ENCODE peak calls at places on chromosomes 13 and 19, in five cellular contexts. One of them, this sample, is unnamed.
A peak's percentile ranks its signal among the peaks of the same experiment; 100 is the strongest.

GRCh38 chr13:102710261-102710679 is 15.4 kb upstream of the METTL21C start:
- DNase-seq in fibroblast of the aortic adventitia: peak; percentile 53
- DNase-seq in OCI-LY7: no peak
- DNase-seq in GM23338: no peak
- DNase-seq in mucosa of descending colon: no peak
- DNase-seq in this sample: no peak

GRCh38 chr19:1780272-1780957 is 27.1 kb downstream of the ONECUT3 start:
- DNase-seq in fibroblast of the aortic adventitia: no peak
- DNase-seq in OCI-LY7: peak; percentile 24
- DNase-seq in GM23338: no peak
- DNase-seq in mucosa of descending colon: no peak
- DNase-seq in this sample: peak; percentile 29

GRCh38 chr13:80441968-80442367 is 101.0 kb upstream of the SPRY2 start:
- DNase-seq in fibroblast of the aortic adventitia: peak; percentile 8
- DNase-seq in OCI-LY7: no peak
- DNase-seq in GM23338: no peak
- DNase-seq in mucosa of descending colon: no peak
- DNase-seq in this sample: peak; percentile 74

GRCh38 chr13:41231786-41232185 is 31.6 kb downstream of the MTRF1 start:
- DNase-seq in fibroblast of the aortic adventitia: peak; percentile 12
- DNase-seq in OCI-LY7: no peak
- DNase-seq in GM23338: no peak
- DNase-seq in mucosa of descending colon: peak; percentile 81
- DNase-seq in this sample: no peak

GRCh38 chr19:33432408-33433170 is 59.1 kb downstream of the CEBPG start:
- DNase-seq in fibroblast of the aortic adventitia: no peak
- DNase-seq in OCI-LY7: no peak
- DNase-seq in GM23338: no peak
- DNase-seq in mucosa of descending colon: peak; percentile 30
- DNase-seq in this sample: no peak

GRCh38 chr19:18940791-18941627 is at the start of gene HOMER3:
- DNase-seq in fibroblast of the aortic adventitia: peak; percentile 43
- DNase-seq in OCI-LY7: peak; percentile 80
- DNase-seq in GM23338: peak; percentile 80
- DNase-seq in mucosa of descending colon: peak; percentile 77
- DNase-seq in this sample: peak; percentile 74

GRCh38 chr13:52925775-52926285 is 77.4 kb upstream of the PCDH8 start:
- DNase-seq in fibroblast of the aortic adventitia: no peak
- DNase-seq in OCI-LY7: no peak
- DNase-seq in GM23338: no peak
- DNase-seq in mucosa of descending colon: no peak
- DNase-seq in this sample: no peak

GRCh38 chr19:30854207-30854606 is 482.0 kb downstream of the ZNF536 start:
- DNase-seq in fibroblast of the aortic adventitia: no peak
- DNase-seq in OCI-LY7: no peak
- DNase-seq in GM23338: no peak
- DNase-seq in mucosa of descending colon: no peak
- DNase-seq in this sample: no peak

GRCh38 chr13:103931396-103931795 is 865.2 kb upstream of the SLC10A2 start:
- DNase-seq in fibroblast of the aortic adventitia: no peak
- DNase-seq in OCI-LY7: no peak
- DNase-seq in GM23338: no peak
- DNase-seq in mucosa of descending colon: no peak
- DNase-seq in this sample: no peak

GRCh38 chr19:8585894-8586750 is 8.9 kb upstream of the MYO1F start:
- DNase-seq in fibroblast of the aortic adventitia: no peak
- DNase-seq in OCI-LY7: peak; percentile 47
- DNase-seq in GM23338: peak; percentile 97
- DNase-seq in mucosa of descending colon: no peak
- DNase-seq in this sample: peak; percentile 91

GRCh38 chr19:30069535-30070197 is 127.6 kb downstream of the URI1 start:
- DNase-seq in fibroblast of the aortic adventitia: no peak
- DNase-seq in OCI-LY7: no peak
- DNase-seq in GM23338: no peak
- DNase-seq in mucosa of descending colon: peak; percentile 14
- DNase-seq in this sample: no peak

GRCh38 chr19:4380254-4380727 is 20.1 kb downstream of the SH3GL1 start:
- DNase-seq in fibroblast of the aortic adventitia: no peak
- DNase-seq in OCI-LY7: peak; percentile 43
- DNase-seq in GM23338: no peak
- DNase-seq in mucosa of descending colon: peak; percentile 82
- DNase-seq in this sample: no peak

GRCh38 chr19:1668339-1669123 is 16.1 kb upstream of the TCF3 start:
- DNase-seq in fibroblast of the aortic adventitia: peak; percentile 21
- DNase-seq in OCI-LY7: no peak
- DNase-seq in GM23338: peak; percentile 64
- DNase-seq in mucosa of descending colon: peak; percentile 69
- DNase-seq in this sample: no peak

GRCh38 chr19:7868671-7869452 is 5.3 kb downstream of the PRR36 start:
- DNase-seq in fibroblast of the aortic adventitia: peak; percentile 34
- DNase-seq in OCI-LY7: peak; percentile 92
- DNase-seq in GM23338: peak; percentile 97
- DNase-seq in mucosa of descending colon: peak; percentile 87
- DNase-seq in this sample: peak; percentile 96

GRCh38 chr13:44930280-44930679 is 59.0 kb downstream of the NUFIP1 start:
- DNase-seq in fibroblast of the aortic adventitia: no peak
- DNase-seq in OCI-LY7: no peak
- DNase-seq in GM23338: no peak
- DNase-seq in mucosa of descending colon: no peak
- DNase-seq in this sample: no peak

GRCh38 chr13:31050486-31051400 is 111.0 kb downstream of the HSPH1 start:
- DNase-seq in fibroblast of the aortic adventitia: peak; percentile 52
- DNase-seq in OCI-LY7: no peak
- DNase-seq in GM23338: no peak
- DNase-seq in mucosa of descending colon: no peak
- DNase-seq in this sample: no peak

GRCh38 chr13:34025746-34026145 is 207.8 kb downstream of the RFC3 start:
- DNase-seq in fibroblast of the aortic adventitia: peak; percentile 94
- DNase-seq in OCI-LY7: no peak
- DNase-seq in GM23338: no peak
- DNase-seq in mucosa of descending colon: no peak
- DNase-seq in this sample: no peak

GRCh38 chr19:10915511-10916091 is 12.8 kb downstream of the YIPF2 start:
- DNase-seq in fibroblast of the aortic adventitia: peak; percentile 68
- DNase-seq in OCI-LY7: no peak
- DNase-seq in GM23338: no peak
- DNase-seq in mucosa of descending colon: no peak
- DNase-seq in this sample: peak; percentile 36

GRCh38 chr13:49253310-49253709 is 5.6 kb downstream of the CDADC1 start:
- DNase-seq in fibroblast of the aortic adventitia: no peak
- DNase-seq in OCI-LY7: no peak
- DNase-seq in GM23338: no peak
- DNase-seq in mucosa of descending colon: no peak
- DNase-seq in this sample: peak; percentile 36

GRCh38 chr13:31046711-31047279 is 114.3 kb downstream of the TEX26 start:
- DNase-seq in fibroblast of the aortic adventitia: peak; percentile 22
- DNase-seq in OCI-LY7: no peak
- DNase-seq in GM23338: no peak
- DNase-seq in mucosa of descending colon: no peak
- DNase-seq in this sample: no peak

GRCh38 chr13:108760129-108760528 is 130.7 kb downstream of the MYO16 start:
- DNase-seq in fibroblast of the aortic adventitia: no peak
- DNase-seq in OCI-LY7: no peak
- DNase-seq in GM23338: no peak
- DNase-seq in mucosa of descending colon: no peak
- DNase-seq in this sample: no peak

GRCh38 chr13:113889467-113889866 is 25.6 kb upstream of the GAS6 start:
- DNase-seq in fibroblast of the aortic adventitia: no peak
- DNase-seq in OCI-LY7: no peak
- DNase-seq in GM23338: no peak
- DNase-seq in mucosa of descending colon: no peak
- DNase-seq in this sample: no peak

GRCh38 chr19:48499352-48500090 is 12.1 kb downstream of the LMTK3 start:
- DNase-seq in fibroblast of the aortic adventitia: no peak
- DNase-seq in OCI-LY7: no peak
- DNase-seq in GM23338: no peak
- DNase-seq in mucosa of descending colon: no peak
- DNase-seq in this sample: no peak

GRCh38 chr13:102040812-102041211 is 361.0 kb downstream of the FGF14 start:
- DNase-seq in fibroblast of the aortic adventitia: no peak
- DNase-seq in OCI-LY7: no peak
- DNase-seq in GM23338: no peak
- DNase-seq in mucosa of descending colon: no peak
- DNase-seq in this sample: no peak

GRCh38 chr13:23724196-23724970 is 154.2 kb downstream of the TNFRSF19 start:
- DNase-seq in fibroblast of the aortic adventitia: peak; percentile 37
- DNase-seq in OCI-LY7: no peak
- DNase-seq in GM23338: peak; percentile 21
- DNase-seq in mucosa of descending colon: no peak
- DNase-seq in this sample: no peak

GRCh38 chr19:16452321-16452720 is 19.4 kb downstream of the EPS15L1 start:
- DNase-seq in fibroblast of the aortic adventitia: no peak
- DNase-seq in OCI-LY7: no peak
- DNase-seq in GM23338: peak; percentile 42
- DNase-seq in mucosa of descending colon: no peak
- DNase-seq in this sample: no peak

GRCh38 chr19:9914001-9914314 is 22.4 kb downstream of the OLFM2 start:
- DNase-seq in fibroblast of the aortic adventitia: no peak
- DNase-seq in OCI-LY7: no peak
- DNase-seq in GM23338: peak; percentile 61
- DNase-seq in mucosa of descending colon: no peak
- DNase-seq in this sample: no peak

GRCh38 chr19:43525836-43526771 is 897 bp downstream of the ETHE1 start:
- DNase-seq in fibroblast of the aortic adventitia: peak; percentile 7
- DNase-seq in OCI-LY7: no peak
- DNase-seq in GM23338: peak; percentile 39
- DNase-seq in mucosa of descending colon: peak; percentile 79
- DNase-seq in this sample: peak; percentile 59

GRCh38 chr13:96075953-96076543 is 13.9 kb upstream of the HS6ST3 start:
- DNase-seq in fibroblast of the aortic adventitia: peak; percentile 52
- DNase-seq in OCI-LY7: peak; percentile 0
- DNase-seq in GM23338: peak; percentile 57
- DNase-seq in mucosa of descending colon: no peak
- DNase-seq in this sample: peak; percentile 32

GRCh38 chr19:1394252-1395193 is 6.8 kb downstream of the GAMT start:
- DNase-seq in fibroblast of the aortic adventitia: no peak
- DNase-seq in OCI-LY7: no peak
- DNase-seq in GM23338: no peak
- DNase-seq in mucosa of descending colon: no peak
- DNase-seq in this sample: no peak

GRCh38 chr19:58560007-58560887 is 1.8 kb upstream of the UBE2M start:
- DNase-seq in fibroblast of the aortic adventitia: no peak
- DNase-seq in OCI-LY7: no peak
- DNase-seq in GM23338: no peak
- DNase-seq in mucosa of descending colon: peak; percentile 53
- DNase-seq in this sample: peak; percentile 11
- H3K4me3 ChIP-seq in fibroblast of the aortic adventitia: peak overlapping the region; percentile 75
- H3K4me3 ChIP-seq in OCI-LY7: peak overlapping the region; percentile 88
- H3K4me3 ChIP-seq in GM23338: peak overlapping the region; percentile 84
- H3K4me3 ChIP-seq in mucosa of descending colon: no peak overlapping the region
- H3K4me3 ChIP-seq in this sample: peak overlapping the region; percentile 87

GRCh38 chr13:99326012-99326411 is 18.8 kb upstream of the GPR183 start:
- DNase-seq in fibroblast of the aortic adventitia: no peak
- DNase-seq in OCI-LY7: peak; percentile 39
- DNase-seq in GM23338: no peak
- DNase-seq in mucosa of descending colon: no peak
- DNase-seq in this sample: no peak
- H3K4me3 ChIP-seq in fibroblast of the aortic adventitia: no peak overlapping the region
- H3K4me3 ChIP-seq in OCI-LY7: peak overlapping the region; percentile 26
- H3K4me3 ChIP-seq in GM23338: no peak overlapping the region
- H3K4me3 ChIP-seq in mucosa of descending colon: no peak overlapping the region
- H3K4me3 ChIP-seq in this sample: no peak overlapping the region

GRCh38 chr13:42696191-42696590 is 85.2 kb upstream of the FAM216B start:
- DNase-seq in fibroblast of the aortic adventitia: peak; percentile 52
- DNase-seq in OCI-LY7: no peak
- DNase-seq in GM23338: no peak
- DNase-seq in mucosa of descending colon: no peak
- DNase-seq in this sample: no peak

GRCh38 chr13:42702726-42703125 is 78.7 kb upstream of the FAM216B start:
- DNase-seq in fibroblast of the aortic adventitia: peak; percentile 58
- DNase-seq in OCI-LY7: no peak
- DNase-seq in GM23338: no peak
- DNase-seq in mucosa of descending colon: no peak
- DNase-seq in this sample: no peak

GRCh38 chr13:42703740-42704139 is 77.6 kb upstream of the FAM216B start:
- DNase-seq in fibroblast of the aortic adventitia: no peak
- DNase-seq in OCI-LY7: no peak
- DNase-seq in GM23338: no peak
- DNase-seq in mucosa of descending colon: no peak
- DNase-seq in this sample: no peak

DNA sequence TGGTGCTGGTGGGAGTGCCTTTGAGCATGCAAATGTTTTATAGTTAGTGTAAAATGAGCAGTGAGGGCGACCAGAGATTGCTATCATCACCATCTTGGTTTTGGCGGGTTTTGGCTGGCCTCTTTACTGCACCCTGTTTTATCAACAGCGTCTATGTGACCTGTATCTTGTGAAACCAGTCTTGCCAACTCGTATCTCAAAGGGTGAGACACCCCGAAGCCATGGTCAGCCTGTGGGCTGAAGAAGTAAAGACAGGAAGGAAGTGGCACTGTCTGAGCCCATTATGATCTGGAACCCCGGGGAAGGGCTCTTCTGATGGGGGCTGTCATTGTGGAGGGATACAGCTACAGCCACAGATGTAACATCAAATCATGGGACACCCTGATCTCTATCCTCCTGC is 81.5 kb upstream of the FAM216B start:
- DNase-seq in fibroblast of the aortic adventitia: no peak
- DNase-seq in OCI-LY7: no peak
- DNase-seq in GM23338: no peak
- DNase-seq in mucosa of descending colon: no peak
- DNase-seq in this sample: no peak
- H3K4me3 ChIP-seq in fibroblast of the aortic adventitia: no peak overlapping the region
- H3K4me3 ChIP-seq in OCI-LY7: no peak overlapping the region
- H3K4me3 ChIP-seq in GM23338: no peak overlapping the region
- H3K4me3 ChIP-seq in mucosa of descending colon: no peak overlapping the region
- H3K4me3 ChIP-seq in this sample: no peak overlapping the region

GRCh38 chr13:32737111-32737571 is 150.9 kb downstream of the PDS5B start:
- DNase-seq in fibroblast of the aortic adventitia: peak; percentile 61
- DNase-seq in OCI-LY7: peak; percentile 22
- DNase-seq in GM23338: no peak
- DNase-seq in mucosa of descending colon: no peak
- DNase-seq in this sample: no peak

GRCh38 chr13:32735859-32736258 is 149.6 kb downstream of the PDS5B start:
- DNase-seq in fibroblast of the aortic adventitia: no peak
- DNase-seq in OCI-LY7: no peak
- DNase-seq in GM23338: no peak
- DNase-seq in mucosa of descending colon: no peak
- DNase-seq in this sample: no peak

GRCh38 chr13:32734511-32734910 is 148.3 kb downstream of the PDS5B start:
- DNase-seq in fibroblast of the aortic adventitia: peak; percentile 63
- DNase-seq in OCI-LY7: no peak
- DNase-seq in GM23338: no peak
- DNase-seq in mucosa of descending colon: no peak
- DNase-seq in this sample: peak; percentile 30

GRCh38 chr13:32736648-32737047 is 150.4 kb downstream of the PDS5B start:
- DNase-seq in fibroblast of the aortic adventitia: peak; percentile 27
- DNase-seq in OCI-LY7: no peak
- DNase-seq in GM23338: no peak
- DNase-seq in mucosa of descending colon: no peak
- DNase-seq in this sample: no peak

GRCh38 chr13:32737679-32738078 is 151.4 kb downstream of the PDS5B start:
- DNase-seq in fibroblast of the aortic adventitia: peak; percentile 28
- DNase-seq in OCI-LY7: no peak
- DNase-seq in GM23338: no peak
- DNase-seq in mucosa of descending colon: no peak
- DNase-seq in this sample: no peak
- H3K4me3 ChIP-seq in fibroblast of the aortic adventitia: peak overlapping the region; percentile 56
- H3K4me3 ChIP-seq in OCI-LY7: no peak overlapping the region
- H3K4me3 ChIP-seq in GM23338: no peak overlapping the region
- H3K4me3 ChIP-seq in mucosa of descending colon: no peak overlapping the region
- H3K4me3 ChIP-seq in this sample: no peak overlapping the region